ENCODE peak calls at places on chromosomes 5 and 9, in five cellular contexts. M is substantia nigra, R is H1, N is Peyer's patch, F is OCI-LY7. X is an unnamed sample.
A peak's percentile ranks its signal among the peaks of the same experiment; 100 is the strongest.

GRCh38 chr9:104868687-104869404 is 59.1 kb downstream of the ABCA1 start:
- DNase-seq in R (no peak), N (no peak), F (peak; percentile 73), M (peak; percentile 33), X (no peak)

GRCh38 chr5:80963521-80963895 is 3.3 kb downstream of the RASGRF2 start:
- DNase-seq in M (no peak), F (no peak), R (no peak), N (no peak), X (no peak)

GRCh38 chr5:41794478-41794877 is 75.7 kb downstream of the OXCT1 start:
- DNase-seq in R (no peak), F (no peak), N (no peak), M (no peak), X (no peak)

GRCh38 chr9:85142461-85143401 is 473.2 kb downstream of the NTRK2 start:
- DNase-seq in R (no peak), F (peak; percentile 15), N (no peak), M (no peak), X (no peak)

GRCh38 chr9:94533155-94533554 is 21.7 kb upstream of the PCAT7 start:
- DNase-seq in N (peak; percentile 50), F (no peak), M (no peak), R (no peak), X (no peak)

GRCh38 chr5:81046041-81046440 is 85.9 kb downstream of the RASGRF2 start:
- DNase-seq in N (no peak), R (no peak), M (no peak), F (no peak), X (no peak)

GRCh38 chr9:24041294-24041693 is 215.3 kb upstream of the ELAVL2 start:
- DNase-seq in F (no peak), N (no peak), M (no peak), R (no peak), X (no peak)

GRCh38 chr9:72154468-72155281 is 5.4 kb downstream of the GDA start:
- DNase-seq in F (peak; percentile 3), N (peak; percentile 55), R (no peak), M (no peak), X (no peak)

GRCh38 chr5:61023131-61023530 is 78.1 kb downstream of the NDUFAF2 start:
- DNase-seq in F (no peak), M (no peak), R (no peak), N (no peak), X (no peak)

GRCh38 chr5:34918025-34918424 is 2.5 kb downstream of the BRIX1 start:
- DNase-seq in M (no peak), N (no peak), R (no peak), F (peak; percentile 26), X (no peak)

GRCh38 chr9:655875-656274 is 185.6 kb upstream of the DMRT1 start:
- DNase-seq in N (no peak), M (no peak), R (no peak), F (no peak), X (peak; percentile 91)

GRCh38 chr9:129181246-129181645 is 3.2 kb upstream of the IER5L start:
- DNase-seq in R (no peak), F (no peak), N (no peak), M (no peak), X (no peak)

GRCh38 chr5:178363501-178364325 is 131.1 kb upstream of the PHYKPL start:
- DNase-seq in M (no peak), F (no peak), N (no peak), R (no peak), X (no peak)

GRCh38 chr9:6564370-6564769 is 81.2 kb downstream of the GLDC start:
- DNase-seq in R (no peak), M (no peak), F (no peak), N (no peak), X (peak; percentile 69)

GRCh38 chr9:99031319-99031718 is 73.6 kb upstream of the TGFBR1 start:
- DNase-seq in M (no peak), N (no peak), R (no peak), F (no peak), X (no peak)
- H3K27ac ChIP-seq in M (no peak overlapping the region), N (no peak overlapping the region), R (no peak overlapping the region), F (no peak overlapping the region), X (no peak overlapping the region)

GRCh38 chr5:40413747-40414146 is 266.0 kb upstream of the PTGER4 start:
- DNase-seq in R (no peak), M (no peak), F (no peak), N (no peak), X (no peak)
- H3K27ac ChIP-seq in R (no peak overlapping the region), M (no peak overlapping the region), F (no peak overlapping the region), N (no peak overlapping the region), X (no peak overlapping the region)

GRCh38 chr9:88660611-88661010 is 125.6 kb downstream of the NXNL2 start:
- DNase-seq in M (no peak), F (peak; percentile 9), R (peak; percentile 10), N (no peak), X (no peak)

GRCh38 chr9:88658311-88658822 is 123.4 kb downstream of the NXNL2 start:
- DNase-seq in M (no peak), N (no peak), R (no peak), F (no peak), X (peak; percentile 78)

GRCh38 chr9:88659126-88659525 is 124.1 kb downstream of the NXNL2 start:
- DNase-seq in N (no peak), R (no peak), F (no peak), M (no peak), X (no peak)

GRCh38 chr9:88661759-88662158 is 126.8 kb downstream of the NXNL2 start:
- DNase-seq in N (no peak), R (no peak), M (no peak), F (no peak), X (no peak)

GRCh38 chr9:88657893-88658292 is 122.9 kb downstream of the NXNL2 start:
- DNase-seq in N (no peak), M (no peak), F (no peak), R (no peak), X (no peak)
- H3K27ac ChIP-seq in N (no peak overlapping the region), M (no peak overlapping the region), F (no peak overlapping the region), R (no peak overlapping the region), X (no peak overlapping the region)

DNA sequence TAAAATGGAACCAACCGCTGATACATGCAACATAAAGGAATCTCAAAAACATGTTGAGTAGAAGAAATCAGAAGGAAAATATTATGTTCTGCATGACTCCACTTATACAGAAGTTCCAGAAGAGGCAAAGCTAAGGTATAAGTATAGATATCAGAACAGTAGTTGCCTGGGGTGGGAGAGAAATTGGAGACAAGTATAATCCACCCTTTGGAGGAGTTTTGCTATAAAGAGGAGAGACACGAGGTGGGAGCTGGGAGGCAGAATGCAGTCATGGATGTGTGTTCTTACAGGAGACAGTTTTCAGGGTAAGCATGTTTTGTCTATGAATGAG is 72.3 kb downstream of the MED27 start:
- DNase-seq in R (no peak), N (no peak), F (no peak), M (no peak), X (no peak)
- H3K27ac ChIP-seq in R (no peak overlapping the region), N (no peak overlapping the region), F (no peak overlapping the region), M (no peak overlapping the region), X (no peak overlapping the region)

GRCh38 chr5:57499262-57500050 is 16.8 kb upstream of the ACTBL2 start:
- DNase-seq in F (peak; percentile 11), R (peak; percentile 21), N (no peak), M (no peak), X (no peak)
- H3K27ac ChIP-seq in F (no peak overlapping the region), R (no peak overlapping the region), N (no peak overlapping the region), M (no peak overlapping the region), X (no peak overlapping the region)

GRCh38 chr9:97525451-97525850 is 24.0 kb downstream of the TMOD1 start:
- DNase-seq in N (no peak), R (no peak), M (no peak), F (no peak), X (no peak)
- H3K27ac ChIP-seq in N (no peak overlapping the region), R (no peak overlapping the region), M (no peak overlapping the region), F (no peak overlapping the region), X (peak overlapping the region; percentile 24)

DNA sequence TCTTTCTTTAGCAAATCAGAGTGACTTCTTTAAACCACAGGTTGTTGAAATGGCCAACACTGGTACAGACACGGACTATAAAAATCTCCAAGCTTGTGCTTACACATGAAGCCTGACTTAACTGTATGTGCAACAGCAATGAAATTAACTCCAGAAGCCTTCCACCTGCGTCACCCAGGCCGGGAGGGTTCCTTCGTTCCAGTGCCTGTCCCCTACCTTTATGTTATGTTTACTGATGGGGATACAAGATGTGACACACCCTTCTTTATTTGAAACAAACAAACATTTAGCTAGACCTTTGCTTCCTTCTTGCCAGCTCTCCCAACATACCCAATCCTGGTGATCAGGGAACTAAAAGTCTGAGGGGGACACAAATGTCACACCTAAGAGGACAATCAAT is 66.0 kb downstream of the GOLPH3 start:
- DNase-seq in F (no peak), R (no peak), N (no peak), M (no peak), X (no peak)
- H3K27ac ChIP-seq in F (no peak overlapping the region), R (no peak overlapping the region), N (no peak overlapping the region), M (no peak overlapping the region), X (no peak overlapping the region)

GRCh38 chr5:72885824-72886223 is 69.4 kb downstream of the TNPO1 start:
- DNase-seq in R (no peak), M (no peak), F (no peak), N (no peak), X (no peak)
- H3K27ac ChIP-seq in R (no peak overlapping the region), M (no peak overlapping the region), F (no peak overlapping the region), N (no peak overlapping the region), X (no peak overlapping the region)

DNA sequence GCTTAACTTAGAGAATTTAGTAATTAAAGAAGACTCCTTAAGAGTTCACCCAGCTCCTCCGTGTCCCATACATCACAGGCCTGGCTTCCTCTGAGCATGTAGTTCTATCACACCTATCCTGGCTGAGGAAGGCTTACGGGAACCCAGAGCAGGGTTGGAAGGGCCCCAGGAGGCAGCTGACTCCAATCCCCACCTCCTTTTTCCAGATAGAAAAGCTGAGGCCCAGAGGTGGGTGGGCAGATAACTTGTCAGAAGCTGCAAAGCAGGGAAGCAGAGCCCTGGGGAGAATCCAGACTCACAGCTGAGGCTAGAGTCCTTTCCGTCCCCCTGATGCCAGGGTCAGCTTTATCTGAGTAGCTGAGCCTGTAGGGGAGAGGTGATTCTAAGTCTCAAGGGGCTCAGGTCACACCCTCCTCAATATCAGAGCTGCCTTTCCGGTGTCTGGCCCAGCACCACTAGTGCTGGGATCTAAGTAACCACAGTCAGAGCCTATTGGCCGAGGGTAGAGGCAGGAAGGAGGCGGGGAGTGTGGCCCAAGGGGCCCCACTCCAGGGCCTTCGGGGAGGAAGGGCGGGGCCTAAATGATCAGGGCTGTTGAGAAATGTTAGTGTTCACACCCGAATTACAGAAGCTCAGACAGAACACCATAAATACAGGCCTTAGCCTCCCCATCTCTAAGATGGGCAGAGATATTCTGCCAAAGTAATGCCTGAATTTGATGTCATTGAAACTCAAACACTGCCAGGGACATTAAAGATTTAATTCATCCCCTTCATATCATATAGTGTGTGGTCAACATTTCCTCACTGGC is 9.9 kb downstream of the CCDC69 start:
- DNase-seq in N (no peak), M (peak; percentile 19), R (no peak), F (peak; percentile 97), X (peak; percentile 94)
- H3K27ac ChIP-seq in N (peak overlapping the region; percentile 84), M (peak overlapping the region; percentile 47), R (no peak overlapping the region), F (peak overlapping the region; percentile 98), X (peak overlapping the region; percentile 74)